ENCODE peak calls at places on chromosomes 7 and 10, in eight cellular contexts. L, O, B, A, S, V, H and X are unnamed samples.

GRCh38 chr10:89426230-89426868 is 12.0 kb downstream of the IFIT5 start:
- DNase-seq in L (no peak), O (no peak), B (peak), A (no peak), S (no peak), V (peak), H (peak), X (peak)

GRCh38 chr10:92847185-92847864 is 995 bp upstream of the EXOC6 start:
- DNase-seq in L (no peak), O (no peak), B (no peak), A (no peak), S (no peak), V (no peak), H (peak), X (peak)

GRCh38 chr10:68897336-68897741 is 3.8 kb upstream of the DDX50 start:
- DNase-seq in L (peak), O (peak), B (peak), A (peak), S (no peak), V (peak), H (peak), X (peak)

GRCh38 chr10:29980084-29980483 is 79.3 kb downstream of the JCAD start:
- DNase-seq in L (no peak), O (no peak), B (no peak), A (no peak), S (no peak), V (no peak), H (no peak), X (no peak)

GRCh38 chr7:21304836-21305235 is 123.0 kb upstream of the SP4 start:
- DNase-seq in L (no peak), O (no peak), B (no peak), A (no peak), S (no peak), V (no peak), H (no peak), X (no peak)

GRCh38 chr10:48445932-48446331 is 139.5 kb downstream of the MAPK8 start:
- DNase-seq in L (no peak), O (no peak), B (no peak), A (no peak), S (no peak), V (no peak), H (no peak), X (no peak)

GRCh38 chr10:78351283-78351682 is 317.6 kb downstream of the RPS24 start:
- DNase-seq in L (no peak), O (no peak), B (no peak), A (no peak), S (no peak), V (no peak), H (no peak), X (no peak)

GRCh38 chr10:84668186-84668763 is 339.9 kb downstream of the CCSER2 start:
- DNase-seq in L (no peak), O (no peak), B (no peak), A (no peak), S (no peak), V (no peak), H (no peak), X (no peak)

GRCh38 chr7:81937091-81937490 is 167.2 kb upstream of the HGF start:
- DNase-seq in L (no peak), O (no peak), B (no peak), A (no peak), S (no peak), V (no peak), H (no peak), X (no peak)

GRCh38 chr10:102648889-102649752 is 4.8 kb downstream of the TRIM8 start:
- DNase-seq in L (no peak), O (no peak), B (no peak), A (no peak), S (no peak), V (no peak), H (no peak), X (no peak)

GRCh38 chr7:48868916-48869315 is 55.4 kb upstream of the CDC14C start:
- DNase-seq in L (no peak), O (no peak), B (no peak), A (no peak), S (no peak), V (no peak), H (no peak), X (no peak)

GRCh38 chr7:101688183-101688831 is 59.2 kb upstream of the MYL10 start:
- DNase-seq in L (peak), O (peak), B (peak), A (peak), S (no peak), V (peak), H (peak), X (peak)

GRCh38 chr10:32059472-32059871 is 3.2 kb upstream of the KIF5B start:
- DNase-seq in L (no peak), O (no peak), B (no peak), A (no peak), S (no peak), V (no peak), H (peak), X (no peak)

GRCh38 chr10:48439031-48439430 is 132.6 kb downstream of the MAPK8 start:
- DNase-seq in L (no peak), O (no peak), B (no peak), A (no peak), S (no peak), V (no peak), H (no peak), X (no peak)

GRCh38 chr10:104327745-104328635 is 10.3 kb downstream of the ITPRIP start:
- DNase-seq in L (no peak), O (no peak), B (peak), A (no peak), S (no peak), V (peak), H (peak), X (peak)

GRCh38 chr7:24911213-24911603 is 68.8 kb downstream of the OSBPL3 start:
- DNase-seq in L (no peak), O (no peak), B (no peak), A (no peak), S (no peak), V (no peak), H (no peak), X (peak)

GRCh38 chr10:104293021-104293420 is 24.0 kb downstream of the GSTO2 start:
- DNase-seq in L (no peak), O (no peak), B (no peak), A (no peak), S (no peak), V (peak), H (no peak), X (no peak)

GRCh38 chr10:66924674-66925345 is 1.0 kb upstream of the LRRTM3 start:
- DNase-seq in L (no peak), O (no peak), B (no peak), A (no peak), S (no peak), V (no peak), H (no peak), X (no peak)

DNA sequence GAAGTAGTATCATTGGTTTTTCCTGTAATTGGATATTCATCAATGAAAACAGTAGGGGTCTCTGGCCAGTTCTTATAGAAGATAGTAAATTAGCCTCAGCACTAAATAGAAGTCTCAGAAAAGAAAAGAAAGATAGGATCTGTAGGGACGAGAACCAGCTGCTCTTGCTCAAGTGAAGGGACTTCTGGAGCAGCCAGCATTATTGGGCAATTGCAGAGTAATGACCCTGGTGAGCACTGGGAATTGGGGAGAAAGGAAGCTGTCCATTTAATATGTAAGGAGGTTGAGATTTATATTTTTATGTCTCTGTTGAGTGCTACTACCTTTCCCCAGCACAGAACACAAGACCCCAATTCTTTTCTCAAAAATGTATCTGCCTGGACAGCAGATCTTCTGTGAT is 61.2 kb upstream of the WNT16 start:
- DNase-seq in L (no peak), O (no peak), B (no peak), A (no peak), S (no peak), V (no peak), H (no peak), X (no peak)
- TF ChIP-seq MAX in L (no peak), O (no peak), B (no peak), A (no peak), S (no peak), V (no peak), H (no peak), X (no peak)

GRCh38 chr10:91126471-91126870 is 94.0 kb upstream of the PCGF5 start:
- DNase-seq in L (no peak), O (no peak), B (no peak), A (no peak), S (no peak), V (no peak), H (no peak), X (no peak)

GRCh38 chr10:91127341-91128082 is 93.0 kb upstream of the PCGF5 start:
- DNase-seq in L (no peak), O (no peak), B (no peak), A (no peak), S (no peak), V (no peak), H (no peak), X (peak)

GRCh38 chr10:91123246-91123645 is 97.2 kb upstream of the PCGF5 start:
- DNase-seq in L (no peak), O (no peak), B (no peak), A (no peak), S (no peak), V (no peak), H (no peak), X (no peak)

GRCh38 chr10:91120348-91120747 is 100.1 kb upstream of the PCGF5 start:
- DNase-seq in L (no peak), O (no peak), B (no peak), A (no peak), S (no peak), V (no peak), H (no peak), X (no peak)

GRCh38 chr10:91124016-91124415 is 96.4 kb upstream of the PCGF5 start:
- DNase-seq in L (no peak), O (no peak), B (peak), A (no peak), S (no peak), V (no peak), H (peak), X (no peak)
- TF ChIP-seq MAX in L (no peak), O (no peak), B (no peak), A (no peak), S (no peak), V (no peak), H (no peak), X (no peak)

GRCh38 chr10:121457729-121458128 is 140.5 kb downstream of the FGFR2 start:
- DNase-seq in L (no peak), O (no peak), B (no peak), A (no peak), S (no peak), V (no peak), H (no peak), X (no peak)
- TF ChIP-seq MAX in L (no peak), O (no peak), B (no peak), A (no peak), S (no peak), V (no peak), H (no peak), X (no peak)

GRCh38 chr10:44235363-44235762 is 149.5 kb downstream of the CXCL12 start:
- DNase-seq in L (no peak), O (no peak), B (no peak), A (peak), S (no peak), V (no peak), H (no peak), X (no peak)

GRCh38 chr10:44234471-44234850 is 150.4 kb downstream of the CXCL12 start:
- DNase-seq in L (peak), O (no peak), B (no peak), A (peak), S (no peak), V (no peak), H (no peak), X (no peak)

GRCh38 chr10:44237364-44238034 is 147.4 kb downstream of the CXCL12 start:
- DNase-seq in L (no peak), O (no peak), B (no peak), A (peak), S (no peak), V (no peak), H (no peak), X (no peak)

GRCh38 chr10:44238212-44238611 is 146.7 kb downstream of the CXCL12 start:
- DNase-seq in L (no peak), O (no peak), B (no peak), A (peak), S (no peak), V (no peak), H (no peak), X (no peak)

GRCh38 chr10:44233561-44234470 is 151.1 kb downstream of the CXCL12 start:
- DNase-seq in L (peak), O (no peak), B (no peak), A (peak), S (peak), V (no peak), H (no peak), X (no peak)
- TF ChIP-seq MAX in L (peak), O (no peak), B (no peak), A (no peak), S (peak), V (no peak), H (no peak), X (no peak)